ENCODE peak calls at places on chromosomes 7 and 10, in ten cellular contexts. One of them, this sample, is unnamed. For H3K4me1, the result is how much of the 10 kb centered on the place peaks cover.

GRCh38 chr10:510415-510881 is 179.0 kb downstream of the DIP2C start:
- DNase-seq in transverse colon: no peak
- DNase-seq in upper lobe of left lung: no peak
- DNase-seq in A549: no peak
- DNase-seq in endothelial cell of umbilical vein: no peak
- DNase-seq in esophagus muscularis mucosa: no peak
- DNase-seq in IMR-90: peak
- DNase-seq in ovary: peak
- DNase-seq in body of pancreas: no peak
- DNase-seq in breast epithelium: no peak
- DNase-seq in this sample: no peak

GRCh38 chr10:32005050-32005449 is 51.2 kb downstream of the KIF5B start:
- DNase-seq in breast epithelium: no peak
- DNase-seq in body of pancreas: peak
- DNase-seq in endothelial cell of umbilical vein: peak
- DNase-seq in esophagus muscularis mucosa: no peak
- DNase-seq in A549: peak
- DNase-seq in IMR-90: peak
- DNase-seq in ovary: no peak
- DNase-seq in transverse colon: peak
- DNase-seq in upper lobe of left lung: no peak
- DNase-seq in this sample: no peak

GRCh38 chr10:7826971-7827370 is 8.7 kb downstream of the TAF3 start:
- DNase-seq in upper lobe of left lung: no peak
- DNase-seq in endothelial cell of umbilical vein: no peak
- DNase-seq in ovary: no peak
- DNase-seq in A549: peak
- DNase-seq in body of pancreas: peak
- DNase-seq in breast epithelium: no peak
- DNase-seq in IMR-90: peak
- DNase-seq in esophagus muscularis mucosa: peak
- DNase-seq in transverse colon: no peak
- DNase-seq in this sample: no peak

GRCh38 chr7:142377567-142377966 is 119.7 kb upstream of the PRSS58 start:
- DNase-seq in esophagus muscularis mucosa: no peak
- DNase-seq in ovary: no peak
- DNase-seq in body of pancreas: no peak
- DNase-seq in breast epithelium: no peak
- DNase-seq in upper lobe of left lung: no peak
- DNase-seq in A549: no peak
- DNase-seq in endothelial cell of umbilical vein: no peak
- DNase-seq in IMR-90: no peak
- DNase-seq in transverse colon: no peak
- DNase-seq in this sample: no peak

GRCh38 chr10:421170-421569 is 268.3 kb downstream of the DIP2C start:
- DNase-seq in endothelial cell of umbilical vein: peak
- DNase-seq in upper lobe of left lung: no peak
- DNase-seq in body of pancreas: no peak
- DNase-seq in IMR-90: no peak
- DNase-seq in esophagus muscularis mucosa: peak
- DNase-seq in ovary: no peak
- DNase-seq in breast epithelium: no peak
- DNase-seq in transverse colon: no peak
- DNase-seq in A549: no peak
- DNase-seq in this sample: no peak

GRCh38 chr10:98446121-98446655 is 547 bp downstream of the HPS1 start:
- DNase-seq in esophagus muscularis mucosa: peak
- DNase-seq in transverse colon: peak
- DNase-seq in endothelial cell of umbilical vein: peak
- DNase-seq in breast epithelium: no peak
- DNase-seq in IMR-90: peak
- DNase-seq in ovary: peak
- DNase-seq in upper lobe of left lung: peak
- DNase-seq in A549: peak
- DNase-seq in body of pancreas: peak
- DNase-seq in this sample: peak

GRCh38 chr7:80124870-80125269 is 9.8 kb upstream of the GNAI1 start:
- DNase-seq in esophagus muscularis mucosa: no peak
- DNase-seq in IMR-90: no peak
- DNase-seq in transverse colon: no peak
- DNase-seq in endothelial cell of umbilical vein: no peak
- DNase-seq in body of pancreas: no peak
- DNase-seq in ovary: no peak
- DNase-seq in breast epithelium: no peak
- DNase-seq in A549: no peak
- DNase-seq in upper lobe of left lung: no peak
- DNase-seq in this sample: no peak

GRCh38 chr7:47580175-47580701 is 1.7 kb downstream of the TNS3 start:
- DNase-seq in endothelial cell of umbilical vein: no peak
- DNase-seq in esophagus muscularis mucosa: no peak
- DNase-seq in transverse colon: peak
- DNase-seq in ovary: no peak
- DNase-seq in IMR-90: peak
- DNase-seq in breast epithelium: no peak
- DNase-seq in upper lobe of left lung: peak
- DNase-seq in body of pancreas: peak
- DNase-seq in A549: no peak
- DNase-seq in this sample: no peak

GRCh38 chr10:4780097-4780496 is 45.9 kb upstream of the AKR1E2 start:
- DNase-seq in upper lobe of left lung: no peak
- DNase-seq in ovary: no peak
- DNase-seq in breast epithelium: no peak
- DNase-seq in endothelial cell of umbilical vein: no peak
- DNase-seq in transverse colon: no peak
- DNase-seq in IMR-90: no peak
- DNase-seq in A549: no peak
- DNase-seq in esophagus muscularis mucosa: no peak
- DNase-seq in body of pancreas: no peak
- DNase-seq in this sample: no peak

GRCh38 chr10:67772894-67773511 is 65.0 kb downstream of the DNAJC12 start:
- DNase-seq in ovary: no peak
- DNase-seq in upper lobe of left lung: no peak
- DNase-seq in breast epithelium: no peak
- DNase-seq in IMR-90: peak
- DNase-seq in body of pancreas: no peak
- DNase-seq in endothelial cell of umbilical vein: no peak
- DNase-seq in transverse colon: no peak
- DNase-seq in esophagus muscularis mucosa: no peak
- DNase-seq in A549: no peak
- DNase-seq in this sample: no peak

GRCh38 chr7:27640914-27641570 is 21.6 kb downstream of the HIBADH start:
- DNase-seq in body of pancreas: peak
- DNase-seq in esophagus muscularis mucosa: no peak
- DNase-seq in transverse colon: no peak
- DNase-seq in breast epithelium: no peak
- DNase-seq in endothelial cell of umbilical vein: peak
- DNase-seq in IMR-90: peak
- DNase-seq in ovary: no peak
- DNase-seq in upper lobe of left lung: no peak
- DNase-seq in A549: peak
- DNase-seq in this sample: no peak

GRCh38 chr10:23099079-23099478 is 3.7 kb downstream of the MSRB2 start:
- DNase-seq in A549: no peak
- DNase-seq in upper lobe of left lung: no peak
- DNase-seq in endothelial cell of umbilical vein: no peak
- DNase-seq in esophagus muscularis mucosa: no peak
- DNase-seq in ovary: no peak
- DNase-seq in breast epithelium: no peak
- DNase-seq in IMR-90: no peak
- DNase-seq in body of pancreas: no peak
- DNase-seq in transverse colon: no peak
- DNase-seq in this sample: no peak

GRCh38 chr10:23095966-23096813 is 811 bp downstream of the MSRB2 start:
- DNase-seq in ovary: peak
- DNase-seq in breast epithelium: peak
- DNase-seq in A549: peak
- DNase-seq in transverse colon: peak
- DNase-seq in upper lobe of left lung: peak
- DNase-seq in endothelial cell of umbilical vein: peak
- DNase-seq in body of pancreas: peak
- DNase-seq in esophagus muscularis mucosa: no peak
- DNase-seq in IMR-90: peak
- DNase-seq in this sample: peak

GRCh38 chr10:23096814-23097549 is 1.6 kb downstream of the MSRB2 start:
- DNase-seq in endothelial cell of umbilical vein: peak
- DNase-seq in breast epithelium: no peak
- DNase-seq in body of pancreas: peak
- DNase-seq in ovary: no peak
- DNase-seq in transverse colon: peak
- DNase-seq in esophagus muscularis mucosa: no peak
- DNase-seq in upper lobe of left lung: peak
- DNase-seq in A549: no peak
- DNase-seq in IMR-90: peak
- DNase-seq in this sample: peak

GRCh38 chr10:23094786-23095403 is 484 bp upstream of the MSRB2 start:
- DNase-seq in esophagus muscularis mucosa: no peak
- DNase-seq in IMR-90: peak
- DNase-seq in ovary: no peak
- DNase-seq in transverse colon: no peak
- DNase-seq in upper lobe of left lung: no peak
- DNase-seq in body of pancreas: no peak
- DNase-seq in endothelial cell of umbilical vein: peak
- DNase-seq in A549: no peak
- DNase-seq in breast epithelium: no peak
- DNase-seq in this sample: no peak

GRCh38 chr10:23095404-23095965 is at the start of gene MSRB2:
- DNase-seq in ovary: peak
- DNase-seq in upper lobe of left lung: peak
- DNase-seq in esophagus muscularis mucosa: peak
- DNase-seq in IMR-90: peak
- DNase-seq in breast epithelium: peak
- DNase-seq in A549: peak
- DNase-seq in transverse colon: peak
- DNase-seq in body of pancreas: peak
- DNase-seq in endothelial cell of umbilical vein: peak
- DNase-seq in this sample: peak
- H3K4me1 ChIP-seq in ovary: under half
- H3K4me1 ChIP-seq in upper lobe of left lung: under half
- H3K4me1 ChIP-seq in esophagus muscularis mucosa: under half
- H3K4me1 ChIP-seq in IMR-90: under half
- H3K4me1 ChIP-seq in breast epithelium: under half
- H3K4me1 ChIP-seq in A549: under half
- H3K4me1 ChIP-seq in transverse colon: under half
- H3K4me1 ChIP-seq in body of pancreas: under half
- H3K4me1 ChIP-seq in endothelial cell of umbilical vein: under half
- H3K4me1 ChIP-seq in this sample: under half

DNA sequence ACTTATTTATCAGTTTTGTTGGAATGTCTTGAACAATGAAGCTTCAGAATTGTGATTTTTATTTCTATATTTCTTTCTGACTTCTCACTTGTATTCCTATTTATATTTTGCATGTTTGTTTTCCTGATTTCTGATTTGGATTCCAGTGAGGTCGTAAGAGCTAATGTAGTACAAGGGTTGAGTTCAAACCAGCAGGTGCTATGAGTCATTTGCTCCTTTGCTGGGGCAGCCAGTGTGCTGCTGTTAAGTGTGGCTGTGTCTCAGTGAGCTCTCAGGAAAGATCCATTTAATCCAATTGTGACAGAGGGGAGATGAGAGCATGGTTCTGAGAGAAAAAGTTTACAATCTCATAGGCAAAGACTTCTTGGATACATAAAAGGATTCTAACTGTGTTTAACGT is 48.6 kb downstream of the MCU start:
- DNase-seq in ovary: no peak
- DNase-seq in transverse colon: peak
- DNase-seq in breast epithelium: no peak
- DNase-seq in A549: peak
- DNase-seq in upper lobe of left lung: peak
- DNase-seq in endothelial cell of umbilical vein: peak
- DNase-seq in IMR-90: peak
- DNase-seq in esophagus muscularis mucosa: no peak
- DNase-seq in body of pancreas: peak
- DNase-seq in this sample: peak
- TF ChIP-seq CTCF in ovary: no peak
- TF ChIP-seq CTCF in transverse colon: no peak
- TF ChIP-seq CTCF in breast epithelium: no peak
- TF ChIP-seq CTCF in A549: no peak
- TF ChIP-seq CTCF in upper lobe of left lung: no peak
- TF ChIP-seq CTCF in endothelial cell of umbilical vein: no peak
- TF ChIP-seq CTCF in IMR-90: no peak
- TF ChIP-seq CTCF in esophagus muscularis mucosa: no peak
- TF ChIP-seq CTCF in body of pancreas: no peak
- TF ChIP-seq CTCF in this sample: no peak

DNA sequence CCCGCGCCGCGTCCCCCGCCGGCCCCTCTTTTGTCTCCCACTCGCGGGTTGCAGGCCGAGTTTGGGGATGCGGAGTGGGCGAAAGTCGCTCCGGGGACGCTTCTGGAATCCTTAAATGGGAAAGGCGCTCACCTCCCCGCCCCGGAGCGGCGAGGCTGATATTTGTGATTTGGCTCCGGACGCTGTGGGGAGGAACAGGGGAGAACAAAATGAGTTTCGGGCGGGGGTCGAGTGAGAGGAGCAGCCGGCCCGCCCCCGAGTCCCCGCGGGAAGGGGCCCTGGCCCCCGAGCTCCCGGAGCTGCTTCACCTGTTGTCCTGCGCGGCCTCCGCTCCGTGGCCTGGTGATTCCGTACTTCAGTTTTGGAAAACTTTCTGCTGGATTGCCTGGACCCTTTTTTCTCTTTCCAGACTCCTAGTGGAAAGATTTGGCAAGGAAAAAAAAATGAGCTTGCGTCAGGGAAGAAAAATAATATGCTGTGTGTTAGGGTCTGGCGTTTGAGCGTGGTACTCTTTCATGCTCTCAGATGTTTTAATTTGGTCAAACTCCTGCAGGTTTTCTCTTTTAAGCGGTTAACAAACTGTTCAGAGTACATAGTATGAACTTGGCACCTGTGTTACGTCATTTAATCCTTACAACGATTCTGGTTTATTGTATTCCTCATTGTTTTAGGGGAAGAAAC is 831 bp downstream of the BMPR1A start:
- DNase-seq in ovary: peak
- DNase-seq in IMR-90: peak
- DNase-seq in upper lobe of left lung: peak
- DNase-seq in transverse colon: peak
- DNase-seq in breast epithelium: no peak
- DNase-seq in body of pancreas: peak
- DNase-seq in endothelial cell of umbilical vein: no peak
- DNase-seq in esophagus muscularis mucosa: no peak
- DNase-seq in A549: peak
- DNase-seq in this sample: peak
- TF ChIP-seq POLR2A in ovary: peak
- TF ChIP-seq POLR2A in IMR-90: no peak
- TF ChIP-seq POLR2A in upper lobe of left lung: no peak
- TF ChIP-seq POLR2A in transverse colon: peak
- TF ChIP-seq POLR2A in breast epithelium: no peak
- TF ChIP-seq POLR2A in body of pancreas: peak
- TF ChIP-seq POLR2A in endothelial cell of umbilical vein: no peak
- TF ChIP-seq POLR2A in esophagus muscularis mucosa: no peak
- TF ChIP-seq POLR2A in A549: no peak
- TF ChIP-seq POLR2A in this sample: no peak

DNA sequence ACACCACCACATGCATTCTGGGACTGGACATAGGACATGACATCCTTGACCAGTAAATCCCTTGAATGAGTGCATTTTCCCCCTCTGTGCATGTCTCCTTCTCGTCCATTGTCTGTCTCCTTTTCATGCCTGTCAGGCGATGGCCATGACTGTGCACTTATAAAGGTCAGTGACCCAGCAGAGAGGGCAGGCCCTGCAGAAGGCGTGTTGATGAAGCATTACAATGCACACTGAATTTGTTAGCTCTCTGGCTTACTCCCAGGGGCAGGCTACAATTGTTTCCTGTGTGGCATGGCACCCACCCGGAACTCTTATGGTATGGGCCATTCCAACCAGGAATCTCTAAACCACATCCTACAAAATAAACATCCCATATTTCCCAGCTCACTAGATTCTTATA is 71.1 kb downstream of the SAMD9 start:
- DNase-seq in IMR-90: no peak
- DNase-seq in breast epithelium: no peak
- DNase-seq in body of pancreas: no peak
- DNase-seq in upper lobe of left lung: no peak
- DNase-seq in transverse colon: no peak
- DNase-seq in ovary: no peak
- DNase-seq in A549: no peak
- DNase-seq in endothelial cell of umbilical vein: no peak
- DNase-seq in esophagus muscularis mucosa: no peak
- DNase-seq in this sample: no peak
- H3K4me1 ChIP-seq in IMR-90: under half
- H3K4me1 ChIP-seq in breast epithelium: under half
- H3K4me1 ChIP-seq in body of pancreas: under half
- H3K4me1 ChIP-seq in upper lobe of left lung: under half
- H3K4me1 ChIP-seq in transverse colon: under half
- H3K4me1 ChIP-seq in ovary: under half
- H3K4me1 ChIP-seq in A549: under half
- H3K4me1 ChIP-seq in endothelial cell of umbilical vein: under half
- H3K4me1 ChIP-seq in esophagus muscularis mucosa: under half
- H3K4me1 ChIP-seq in this sample: under half